ENCODE peak calls at places on chromosomes 13 and 19, in five cellular contexts. X is HCT116; T is fibroblast of lung; U is transverse colon; K is CD8-positive, alpha-beta T cell. C is an unnamed sample.

GRCh38 chr13:91632071-91632470 is 233.7 kb downstream of the GPC5 start:
- DNase-seq in X (no peak), T (peak; percentile 18), U (no peak), K (no peak), C (peak; percentile 13)

GRCh38 chr13:99982021-99982740 is 597 bp downstream of the ZIC2 start:
- DNase-seq in X (no peak), T (no peak), U (no peak), K (no peak), C (no peak)

GRCh38 chr19:41218615-41219507 is at the start of gene AXL:
- DNase-seq in X (peak; percentile 38), T (peak; percentile 89), U (peak; percentile 64), K (no peak), C (peak; percentile 87)

GRCh38 chr19:36963262-36963661 is 47.1 kb downstream of the ZNF568 start:
- DNase-seq in X (no peak), T (peak; percentile 45), U (no peak), K (no peak), C (no peak)

GRCh38 chr13:106103779-106104178 is 431.7 kb downstream of the EFNB2 start:
- DNase-seq in X (peak; percentile 34), T (no peak), U (no peak), K (no peak), C (peak; percentile 44)

GRCh38 chr19:8566855-8567254 is 10.4 kb downstream of the MYO1F start:
- DNase-seq in X (no peak), T (no peak), U (no peak), K (no peak), C (no peak)

GRCh38 chr13:98890186-98890585 is 87.7 kb downstream of the DOCK9 start:
- DNase-seq in X (no peak), T (peak; percentile 62), U (no peak), K (no peak), C (peak; percentile 72)

GRCh38 chr13:91520952-91521351 is 122.5 kb downstream of the GPC5 start:
- DNase-seq in X (no peak), T (peak; percentile 14), U (no peak), K (no peak), C (no peak)

GRCh38 chr13:112958127-112958989 is 10.7 kb upstream of the MCF2L start:
- DNase-seq in X (no peak), T (no peak), U (no peak), K (no peak), C (no peak)

GRCh38 chr13:34657716-34658115 is 284.4 kb upstream of the NBEA start:
- DNase-seq in X (no peak), T (peak; percentile 57), U (no peak), K (no peak), C (peak; percentile 32)

GRCh38 chr13:78787189-78787588 is 128.2 kb upstream of the OBI1 start:
- DNase-seq in X (no peak), T (peak; percentile 1), U (no peak), K (no peak), C (no peak)

GRCh38 chr13:29227560-29227959 is 367.9 kb downstream of the SLC7A1 start:
- DNase-seq in X (no peak), T (no peak), U (no peak), K (no peak), C (no peak)

GRCh38 chr13:57569981-57570380 is 61.6 kb upstream of the PCDH17 start:
- DNase-seq in X (no peak), T (no peak), U (no peak), K (no peak), C (no peak)

GRCh38 chr19:2428027-2428690 is 773 bp upstream of the TIMM13 start:
- DNase-seq in X (no peak), T (no peak), U (peak; percentile 39), K (no peak), C (no peak)

GRCh38 chr13:48110930-48111721 is 16.2 kb upstream of the MED4 start:
- DNase-seq in X (no peak), T (peak; percentile 3), U (no peak), K (no peak), C (no peak)

GRCh38 chr13:113930711-113931637 is 42.9 kb downstream of the C13orf46 start:
- DNase-seq in X (no peak), T (no peak), U (no peak), K (peak; percentile 9), C (no peak)

GRCh38 chr19:2424686-2425621 is 2.4 kb downstream of the TIMM13 start:
- DNase-seq in X (no peak), T (peak; percentile 69), U (no peak), K (no peak), C (no peak)

GRCh38 chr19:3142292-3142670 is 6.4 kb downstream of the GNA15 start:
- DNase-seq in X (peak; percentile 31), T (peak; percentile 77), U (no peak), K (no peak), C (peak; percentile 89)

GRCh38 chr19:41808663-41809566 is 12.5 kb downstream of the CEACAM3 start:
- DNase-seq in X (no peak), T (no peak), U (peak; percentile 30), K (no peak), C (no peak)

GRCh38 chr19:33273881-33274662 is 28.3 kb downstream of the CEBPA start:
- DNase-seq in X (peak; percentile 24), T (peak; percentile 71), U (peak; percentile 79), K (no peak), C (no peak)

GRCh38 chr13:53198017-53198416 is 169.4 kb downstream of the OLFM4 start:
- DNase-seq in X (no peak), T (no peak), U (no peak), K (no peak), C (no peak)

GRCh38 chr13:29594310-29594709 is 1.2 kb downstream of the SLC7A1 start:
- DNase-seq in X (no peak), T (peak; percentile 78), U (peak; percentile 60), K (no peak), C (peak; percentile 67)

GRCh38 chr19:6753178-6754031 is 13.8 kb downstream of the SH2D3A start:
- DNase-seq in X (peak; percentile 91), T (peak; percentile 52), U (peak; percentile 95), K (peak; percentile 55), C (peak; percentile 79)

GRCh38 chr13:48804836-48805601 is 151.3 kb downstream of the CYSLTR2 start:
- DNase-seq in X (no peak), T (peak; percentile 73), U (no peak), K (no peak), C (no peak)

GRCh38 chr13:75867718-75868117 is 231.6 kb downstream of the LMO7 start:
- DNase-seq in X (no peak), T (no peak), U (no peak), K (no peak), C (no peak)

GRCh38 chr13:112325941-112326645 is 50.1 kb upstream of the SPACA7 start:
- DNase-seq in X (no peak), T (no peak), U (no peak), K (no peak), C (no peak)

GRCh38 chr19:52734340-52734892 is 428 bp downstream of the ZNF611 start:
- DNase-seq in X (no peak), T (no peak), U (peak; percentile 15), K (no peak), C (peak; percentile 20)

GRCh38 chr13:29507356-29507755 is 88.1 kb downstream of the SLC7A1 start:
- DNase-seq in X (no peak), T (no peak), U (no peak), K (no peak), C (no peak)

GRCh38 chr13:68110178-68110768 is 880.1 kb upstream of the PCDH9 start:
- DNase-seq in X (no peak), T (no peak), U (no peak), K (no peak), C (no peak)

GRCh38 chr13:45700971-45701900 is 884 bp upstream of the CBY2 start:
- DNase-seq in X (no peak), T (no peak), U (no peak), K (no peak), C (no peak)
- TF ChIP-seq CTCF in X (no peak), T (no peak), U (no peak), K (no peak), C (no peak)

GRCh38 chr13:39602277-39602613 is 748 bp downstream of the LHFPL6 start:
- DNase-seq in X (no peak), T (no peak), U (no peak), K (no peak), C (no peak)

GRCh38 chr13:39601636-39602035 is 1.4 kb downstream of the LHFPL6 start:
- DNase-seq in X (no peak), T (no peak), U (no peak), K (no peak), C (no peak)

GRCh38 chr13:39602614-39603366 is at the start of gene LHFPL6:
- DNase-seq in X (no peak), T (peak; percentile 80), U (peak; percentile 75), K (peak; percentile 18), C (peak; percentile 87)

GRCh38 chr13:39599842-39600241 is 3.2 kb downstream of the LHFPL6 start:
- DNase-seq in X (no peak), T (peak; percentile 69), U (no peak), K (no peak), C (no peak)

DNA sequence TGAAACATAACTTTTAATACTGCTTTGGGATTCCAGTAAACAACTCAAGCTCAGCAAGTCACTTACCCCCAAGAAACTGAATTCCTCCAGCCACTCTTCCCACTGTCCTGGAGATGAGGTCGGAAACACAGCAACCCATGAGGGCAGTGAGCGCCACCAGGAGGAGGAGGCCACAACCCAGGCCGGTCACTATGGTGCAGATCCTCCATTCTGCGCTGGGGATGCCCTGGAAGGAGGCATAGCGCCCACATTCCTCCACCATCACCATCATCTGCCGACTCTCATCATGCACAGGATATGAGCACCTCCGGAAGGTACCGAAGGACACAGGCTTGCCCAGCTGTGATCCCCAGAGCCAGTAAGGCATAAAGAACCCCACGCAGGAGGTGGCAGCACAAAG is 2.2 kb downstream of the LHFPL6 start:
- DNase-seq in X (no peak), T (no peak), U (no peak), K (no peak), C (no peak)
- H3K27ac ChIP-seq in X (no peak overlapping the region), T (no peak overlapping the region), U (no peak overlapping the region), K (no peak overlapping the region), C (no peak overlapping the region)

DNA sequence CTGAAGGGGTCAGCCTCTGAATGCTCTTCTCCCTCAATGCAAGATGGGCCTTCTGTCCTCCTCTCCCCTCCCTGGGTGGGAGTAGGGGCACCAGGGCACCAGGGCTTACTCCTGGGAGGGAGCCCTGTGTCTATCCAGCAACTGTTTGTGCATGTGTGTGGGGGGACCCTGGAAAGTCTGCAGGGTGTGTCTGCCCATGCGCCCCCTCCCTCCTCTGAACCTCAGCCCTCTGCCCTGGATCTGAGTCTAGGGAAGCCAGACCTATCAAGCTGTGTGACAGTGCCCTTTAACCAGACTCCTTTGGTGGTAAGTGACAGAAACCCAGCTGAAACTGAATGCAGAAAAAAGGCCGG is 213.3 kb upstream of the ZNF536 start:
- DNase-seq in X (no peak), T (no peak), U (no peak), K (no peak), C (no peak)
- TF ChIP-seq CTCF in X (no peak), T (no peak), U (no peak), K (no peak), C (no peak)

GRCh38 chr13:51955281-51955771 is 55.9 kb downstream of the ATP7B start:
- DNase-seq in X (no peak), T (peak; percentile 14), U (peak; percentile 73), K (no peak), C (no peak)
- H3K27ac ChIP-seq in X (no peak overlapping the region), T (no peak overlapping the region), U (peak overlapping the region; percentile 84), K (no peak overlapping the region), C (peak overlapping the region; percentile 65)

C was measured in RWPE1.